ENCODE peak calls at places on chromosomes 11 and 22, in seven cellular contexts. U, J, P, Z, H, M and E are unnamed samples.

GRCh38 chr22:41642711-41643110 is 21.6 kb downstream of the XRCC6 start:
- DNase-seq in P (no peak), J (no peak), U (no peak), H (no peak), M (peak), Z (no peak), E (no peak)

GRCh38 chr11:67422894-67423293 is 5.4 kb upstream of the RPS6KB2 start:
- DNase-seq in Z (no peak), P (no peak), U (no peak), M (peak), H (no peak), J (no peak), E (no peak)

GRCh38 chr11:115311949-115312348 is 192.3 kb downstream of the CADM1 start:
- DNase-seq in M (no peak), H (no peak), Z (no peak), J (no peak), U (no peak), P (no peak), E (no peak)

GRCh38 chr22:48320048-48320655 is 1507.5 kb downstream of the BRD1 start:
- DNase-seq in P (no peak), J (no peak), M (no peak), Z (no peak), U (no peak), H (no peak), E (no peak)

GRCh38 chr22:37636186-37636948 is 3.1 kb upstream of the SH3BP1 start:
- DNase-seq in J (no peak), M (no peak), P (peak), H (peak), U (peak), Z (peak), E (no peak)

GRCh38 chr11:128662960-128663359 is 30.9 kb upstream of the FLI1 start:
- DNase-seq in H (no peak), Z (no peak), M (no peak), P (no peak), J (no peak), U (no peak), E (no peak)

GRCh38 chr22:31281733-31282132 is 10.6 kb downstream of the PIK3IP1 start:
- DNase-seq in M (no peak), J (no peak), Z (no peak), P (no peak), U (no peak), H (peak), E (no peak)

GRCh38 chr11:18490736-18491485 is 35.3 kb downstream of the LDHAL6A start:
- DNase-seq in U (no peak), P (no peak), M (no peak), Z (no peak), H (no peak), J (no peak), E (no peak)

GRCh38 chr11:96097844-96098421 is 174.0 kb upstream of the MTMR2 start:
- DNase-seq in P (peak), H (peak), Z (no peak), U (peak), J (no peak), M (no peak), E (no peak)

GRCh38 chr11:14645247-14645912 is 1.8 kb downstream of the PDE3B start:
- DNase-seq in J (no peak), Z (no peak), M (peak), P (peak), U (no peak), H (no peak), E (no peak)

GRCh38 chr11:56917708-56918450 is 70.8 kb upstream of the OR5AK2 start:
- DNase-seq in Z (no peak), J (no peak), M (no peak), U (no peak), H (no peak), P (peak), E (no peak)

GRCh38 chr11:79512706-79513469 is 72.1 kb upstream of the TENM4 start:
- DNase-seq in J (no peak), U (no peak), Z (no peak), M (no peak), H (no peak), P (no peak), E (no peak)

GRCh38 chr11:120334894-120335462 is 1.2 kb upstream of the ARHGEF12 start:
- DNase-seq in U (peak), M (no peak), Z (peak), J (peak), H (no peak), P (peak), E (peak)

GRCh38 chr11:89267660-89268302 is 90.1 kb downstream of the TYR start:
- DNase-seq in H (no peak), Z (no peak), P (no peak), U (no peak), M (no peak), J (no peak), E (no peak)

GRCh38 chr11:93476796-93477195 is 66.4 kb downstream of the SMCO4 start:
- DNase-seq in Z (no peak), U (no peak), M (peak), H (no peak), P (no peak), J (no peak), E (no peak)

GRCh38 chr22:29654420-29654819 is 51.0 kb downstream of the NF2 start:
- DNase-seq in U (no peak), M (no peak), H (no peak), Z (no peak), J (no peak), P (no peak), E (no peak)

GRCh38 chr11:1506981-1507380 is 20.4 kb upstream of the MOB2 start:
- DNase-seq in P (no peak), U (no peak), H (no peak), Z (no peak), M (no peak), J (no peak), E (no peak)

GRCh38 chr22:34800265-34800664 is 265.7 kb upstream of the ISX start:
- DNase-seq in J (no peak), M (no peak), Z (no peak), U (no peak), H (no peak), P (no peak), E (no peak)

GRCh38 chr22:34808618-34809017 is 257.3 kb upstream of the ISX start:
- DNase-seq in Z (no peak), J (no peak), M (no peak), H (no peak), U (no peak), P (no peak), E (no peak)

GRCh38 chr22:34801221-34801620 is 264.7 kb upstream of the ISX start:
- DNase-seq in J (no peak), H (no peak), Z (no peak), P (no peak), U (no peak), M (no peak), E (no peak)

GRCh38 chr22:34798605-34799004 is 267.4 kb upstream of the ISX start:
- DNase-seq in M (no peak), U (no peak), J (no peak), P (no peak), H (no peak), Z (no peak), E (no peak)

GRCh38 chr22:34804588-34804987 is 261.4 kb upstream of the ISX start:
- DNase-seq in J (no peak), P (no peak), U (no peak), H (no peak), M (no peak), Z (no peak), E (no peak)
- TF ChIP-seq CTCF in J (no peak), P (no peak), U (no peak), H (no peak), M (no peak), Z (no peak), E (peak)

DNA sequence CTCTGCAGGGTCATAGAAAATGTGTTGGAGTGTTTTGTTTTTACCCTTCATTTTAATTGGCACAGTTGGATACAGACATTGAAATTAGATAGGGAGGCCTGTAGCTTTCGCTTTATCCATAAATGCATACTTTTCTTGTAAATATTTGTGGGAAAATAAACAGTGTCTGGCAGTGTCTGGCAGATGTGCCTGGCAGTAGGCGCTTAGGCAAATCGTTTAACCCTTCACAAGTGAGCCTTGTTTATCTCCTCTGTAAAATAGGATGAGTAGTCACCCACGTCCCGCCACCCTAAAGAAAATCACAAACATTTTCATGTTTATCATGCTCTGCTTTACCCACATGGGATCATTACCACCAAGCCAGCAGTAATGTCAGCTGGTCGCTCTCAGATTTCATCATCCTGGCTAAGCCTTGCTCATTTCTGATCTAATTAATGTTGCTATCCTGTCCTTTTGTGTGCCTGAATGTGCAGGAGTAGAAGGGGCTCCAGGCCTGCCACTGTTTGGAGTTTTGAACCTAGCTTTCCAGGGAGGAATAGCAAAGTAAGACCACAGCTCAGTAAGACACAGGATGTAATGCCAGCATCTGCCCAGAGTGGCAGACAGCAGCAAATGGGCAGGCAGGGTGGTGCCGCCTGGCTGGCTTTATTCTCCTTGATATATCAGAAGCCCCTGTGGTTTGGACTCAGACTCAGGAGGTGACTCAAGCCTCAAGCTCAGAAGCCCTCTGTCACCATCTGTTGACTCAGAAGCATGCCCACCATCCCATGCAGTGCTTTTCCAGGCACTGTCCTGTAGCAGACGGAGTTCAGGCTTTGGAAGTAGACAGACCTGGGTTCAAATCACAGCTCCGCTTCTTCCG is 73.0 kb upstream of the TTC12 start:
- DNase-seq in H (no peak), U (no peak), J (no peak), M (no peak), Z (no peak), P (no peak), E (no peak)
- TF ChIP-seq CTCF in H (no peak), U (no peak), J (no peak), M (no peak), Z (no peak), P (no peak), E (no peak)

GRCh38 chr11:118607401-118608267 is at the start of gene PHLDB1:
- DNase-seq in M (no peak), U (peak), H (peak), J (peak), Z (peak), P (peak), E (peak)
- TF ChIP-seq CTCF in M (peak), U (peak), H (peak), J (peak), Z (peak), P (peak), E (peak)

GRCh38 chr11:81674211-81674610 is 1059.5 kb downstream of the FAM181B start:
- DNase-seq in J (no peak), H (no peak), P (no peak), Z (no peak), M (no peak), U (no peak), E (no peak)
- TF ChIP-seq CTCF in J (no peak), H (no peak), P (no peak), Z (no peak), M (no peak), U (no peak), E (no peak)

DNA sequence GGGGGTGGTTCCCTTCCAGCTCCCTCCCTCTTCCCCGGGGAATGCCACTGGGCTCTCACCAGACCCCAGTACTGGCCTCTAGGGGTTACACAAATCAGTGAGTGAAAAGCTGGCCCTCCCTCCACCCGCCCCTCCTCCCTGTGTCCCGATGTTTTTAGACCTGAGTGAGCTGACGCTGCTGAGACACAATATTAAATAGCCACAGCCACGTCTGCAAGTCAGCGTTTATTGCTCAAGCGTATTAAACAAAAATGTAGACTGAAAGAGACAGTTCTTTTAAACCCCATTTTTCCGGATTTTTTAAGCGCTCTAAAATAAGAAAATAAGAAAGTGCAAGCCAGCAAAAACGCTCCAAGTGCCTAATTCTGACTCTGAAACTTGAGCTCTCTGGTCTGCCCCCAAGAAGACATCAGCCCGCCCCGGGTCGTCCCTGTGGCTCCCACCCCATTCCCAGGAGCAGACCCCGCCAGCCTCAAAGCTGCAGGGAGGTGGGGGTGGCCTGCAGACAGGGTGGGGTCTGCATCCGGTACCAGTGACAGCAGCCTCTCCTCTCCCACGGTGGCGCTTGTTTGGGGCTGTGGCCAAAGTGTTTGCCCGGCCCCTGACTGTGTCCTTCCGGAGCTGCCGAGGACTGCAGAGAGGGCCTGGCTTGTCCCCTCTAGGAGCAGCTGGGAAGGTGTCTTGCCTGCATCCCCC is 1.2 kb upstream of the TTLL8 start:
- DNase-seq in Z (no peak), U (no peak), P (peak), M (no peak), J (no peak), H (peak), E (no peak)
- TF ChIP-seq CTCF in Z (no peak), U (no peak), P (peak), M (no peak), J (no peak), H (no peak), E (no peak)

DNA sequence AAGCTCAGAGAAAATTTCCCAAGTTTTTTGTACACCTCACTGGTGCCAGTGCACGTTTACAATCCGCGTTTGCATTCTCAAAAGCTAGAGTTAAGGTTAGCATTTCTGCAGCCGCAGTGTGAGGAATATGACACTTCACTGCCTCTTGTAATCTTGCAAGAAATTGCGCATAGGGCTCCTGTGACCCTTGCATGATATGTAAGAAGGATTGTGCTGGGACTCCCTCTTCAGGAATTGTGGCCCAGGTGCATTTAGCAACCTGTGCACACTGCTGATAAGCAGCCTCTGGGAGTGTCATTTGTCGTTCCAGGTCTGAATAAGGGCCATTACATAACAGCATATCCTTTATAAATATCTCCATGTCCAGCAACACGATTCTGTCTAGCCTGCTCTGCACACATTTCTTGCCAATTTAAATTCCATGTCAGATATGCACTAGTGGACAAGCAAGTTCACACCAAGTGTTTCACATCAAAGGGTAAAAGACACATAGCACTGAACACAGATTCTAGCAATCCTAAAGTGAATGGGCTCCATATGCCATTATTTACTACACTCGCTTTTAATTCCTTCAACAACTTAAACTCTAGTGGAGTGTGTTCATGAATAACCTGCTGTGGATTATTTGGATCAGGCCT is 69.2 kb upstream of the INCENP start:
- DNase-seq in J (no peak), M (no peak), P (peak), U (peak), H (peak), Z (peak), E (no peak)
- TF ChIP-seq CTCF in J (peak), M (peak), P (peak), U (peak), H (peak), Z (no peak), E (peak)

DNA sequence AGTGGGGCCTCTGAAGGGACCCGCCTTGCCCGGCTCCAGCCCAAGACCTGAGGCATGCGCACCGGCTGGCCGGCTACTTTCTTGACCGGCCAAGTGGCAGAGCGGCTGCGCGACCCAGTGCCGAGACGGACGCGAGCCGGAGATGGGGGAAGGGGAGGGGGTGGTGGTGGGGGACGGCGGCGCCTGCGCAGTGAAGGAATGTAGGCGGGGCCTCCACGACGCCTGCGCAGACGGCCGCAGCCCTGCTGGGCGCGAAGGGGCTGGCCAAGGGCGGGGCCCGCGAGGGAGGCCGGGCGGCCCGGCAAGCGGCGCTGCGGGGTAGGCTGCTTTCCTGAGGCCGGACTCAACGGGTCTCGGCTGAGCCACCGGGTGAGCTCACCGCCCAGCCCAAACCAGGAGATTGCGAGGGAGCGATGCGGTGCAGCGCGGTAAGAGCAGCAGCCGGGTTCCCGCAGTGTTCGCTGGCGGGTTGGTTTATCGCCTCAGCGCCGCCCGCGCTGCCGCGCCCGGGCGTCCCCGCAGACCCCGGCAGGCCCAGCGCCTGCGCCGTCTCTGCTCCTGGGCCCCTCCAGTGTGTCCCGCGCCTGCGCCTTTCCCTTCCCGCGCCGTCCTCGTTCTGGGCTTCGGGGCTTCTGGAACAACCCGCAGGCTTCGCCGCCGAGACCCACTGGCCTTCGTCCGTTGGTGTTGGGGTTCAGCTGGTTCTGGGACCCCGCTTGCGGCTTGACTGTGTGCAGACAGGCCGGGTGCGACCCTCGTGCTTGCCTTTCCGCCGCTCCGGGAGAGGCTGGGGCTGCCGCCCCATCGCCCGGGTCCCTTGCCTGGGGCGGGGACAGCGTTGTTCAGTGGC is at the start of gene SPECC1L:
- DNase-seq in Z (peak), U (peak), P (peak), J (peak), H (peak), M (peak), E (peak)
- TF ChIP-seq CTCF in Z (no peak), U (peak), P (no peak), J (no peak), H (peak), M (peak), E (no peak)

GRCh38 chr11:66335531-66336233 is 552 bp downstream of the RIN1 start:
- DNase-seq in J (no peak), U (no peak), H (peak), Z (no peak), M (no peak), P (peak), E (no peak)

GRCh38 chr11:66338276-66339162 is 2.3 kb upstream of the RIN1 start:
- DNase-seq in Z (no peak), U (no peak), J (no peak), M (no peak), P (no peak), H (peak), E (no peak)

GRCh38 chr11:66334605-66335442 is 1.4 kb downstream of the RIN1 start:
- DNase-seq in Z (no peak), U (no peak), J (no peak), P (no peak), M (no peak), H (peak), E (no peak)

GRCh38 chr11:66337103-66337899 is 1.1 kb upstream of the RIN1 start:
- DNase-seq in H (peak), P (no peak), U (no peak), M (no peak), J (no peak), Z (no peak), E (no peak)

DNA sequence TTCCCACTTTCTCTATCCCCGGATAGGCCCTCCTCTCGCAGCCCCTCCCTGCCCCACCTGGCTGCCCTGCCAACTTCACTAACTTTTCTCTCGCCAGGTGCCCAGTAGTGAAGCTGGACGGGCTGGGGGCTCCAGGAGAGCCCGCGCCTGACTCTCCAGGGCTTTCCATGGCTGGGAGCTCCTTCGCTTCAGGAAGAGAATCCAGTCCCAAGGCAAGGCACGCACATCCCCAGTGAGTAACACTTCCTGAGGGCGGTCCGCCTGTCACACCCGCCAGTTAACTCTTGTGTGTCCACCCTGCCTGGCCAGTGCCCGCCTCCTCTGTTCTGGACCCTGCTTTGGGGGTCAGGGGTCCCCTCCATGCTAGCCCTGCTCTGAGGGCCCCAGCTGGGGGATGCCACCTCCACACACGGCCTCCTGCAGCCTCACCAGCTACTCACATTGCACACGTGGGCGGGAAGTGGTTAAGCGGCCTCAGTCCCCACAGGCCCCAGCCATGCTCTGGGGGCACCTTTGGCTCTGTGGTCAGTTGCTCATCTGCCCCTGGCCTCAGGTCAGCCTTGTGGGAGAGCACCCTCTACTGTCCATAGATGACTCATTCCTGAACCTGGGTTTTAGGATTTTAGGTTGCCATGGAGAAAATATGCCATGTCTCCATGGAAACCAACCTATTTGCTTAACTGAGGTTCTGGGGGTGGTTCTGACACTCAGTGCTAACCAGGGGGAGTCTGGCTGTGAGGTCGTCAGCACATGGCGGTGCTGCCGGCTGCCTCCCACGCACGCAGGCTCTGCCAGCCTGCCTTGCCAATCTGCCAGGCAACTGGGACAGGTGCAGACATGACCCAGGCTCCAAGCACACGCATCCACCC is at the start of gene RIN1:
- DNase-seq in P (peak), U (peak), M (peak), H (peak), Z (peak), J (peak), E (peak)
- TF ChIP-seq CTCF in P (no peak), U (peak), M (peak), H (no peak), Z (no peak), J (no peak), E (peak)